ENCODE peak calls at places on chromosomes 13 and 19, in ten cellular contexts. One of them, this sample, is unnamed.

GRCh38 chr19:52662631-52663030 is 24.5 kb upstream of the ZNF83 start:
- DNase-seq in AG09319: no peak
- DNase-seq in mucosa of descending colon: no peak
- DNase-seq in tibial nerve: no peak
- DNase-seq in foreskin keratinocyte: peak
- DNase-seq in astrocyte of the cerebellum: no peak
- DNase-seq in breast epithelium: no peak
- DNase-seq in mammary epithelial cell: peak
- DNase-seq in dorsolateral prefrontal cortex: no peak
- DNase-seq in cardiac fibroblast: no peak
- DNase-seq in this sample: peak

GRCh38 chr13:71814806-71815205 is 52.2 kb downstream of the DACH1 start:
- DNase-seq in mammary epithelial cell: no peak
- DNase-seq in AG09319: no peak
- DNase-seq in tibial nerve: no peak
- DNase-seq in foreskin keratinocyte: no peak
- DNase-seq in cardiac fibroblast: no peak
- DNase-seq in mucosa of descending colon: no peak
- DNase-seq in dorsolateral prefrontal cortex: no peak
- DNase-seq in astrocyte of the cerebellum: no peak
- DNase-seq in breast epithelium: no peak
- DNase-seq in this sample: no peak

GRCh38 chr13:85313761-85314503 is 485.3 kb downstream of the SLITRK6 start:
- DNase-seq in AG09319: peak
- DNase-seq in cardiac fibroblast: peak
- DNase-seq in dorsolateral prefrontal cortex: no peak
- DNase-seq in mammary epithelial cell: peak
- DNase-seq in astrocyte of the cerebellum: peak
- DNase-seq in breast epithelium: no peak
- DNase-seq in tibial nerve: no peak
- DNase-seq in foreskin keratinocyte: peak
- DNase-seq in mucosa of descending colon: no peak
- DNase-seq in this sample: peak

GRCh38 chr13:65387743-65388347 is 1842.3 kb downstream of the PCDH9 start:
- DNase-seq in AG09319: no peak
- DNase-seq in cardiac fibroblast: no peak
- DNase-seq in tibial nerve: no peak
- DNase-seq in dorsolateral prefrontal cortex: no peak
- DNase-seq in foreskin keratinocyte: no peak
- DNase-seq in mucosa of descending colon: no peak
- DNase-seq in astrocyte of the cerebellum: no peak
- DNase-seq in breast epithelium: no peak
- DNase-seq in mammary epithelial cell: no peak
- DNase-seq in this sample: no peak

GRCh38 chr19:5988520-5989387 is 10.8 kb upstream of the RANBP3 start:
- DNase-seq in mammary epithelial cell: no peak
- DNase-seq in mucosa of descending colon: no peak
- DNase-seq in cardiac fibroblast: no peak
- DNase-seq in foreskin keratinocyte: no peak
- DNase-seq in tibial nerve: no peak
- DNase-seq in astrocyte of the cerebellum: no peak
- DNase-seq in AG09319: no peak
- DNase-seq in dorsolateral prefrontal cortex: no peak
- DNase-seq in breast epithelium: no peak
- DNase-seq in this sample: no peak

GRCh38 chr19:16472992-16473391 is 1.2 kb upstream of the EPS15L1 start:
- DNase-seq in dorsolateral prefrontal cortex: no peak
- DNase-seq in AG09319: no peak
- DNase-seq in foreskin keratinocyte: no peak
- DNase-seq in cardiac fibroblast: no peak
- DNase-seq in breast epithelium: no peak
- DNase-seq in tibial nerve: no peak
- DNase-seq in mucosa of descending colon: no peak
- DNase-seq in mammary epithelial cell: no peak
- DNase-seq in astrocyte of the cerebellum: no peak
- DNase-seq in this sample: no peak

GRCh38 chr19:13207237-13208130 is 57.3 kb downstream of the IER2 start:
- DNase-seq in AG09319: peak
- DNase-seq in astrocyte of the cerebellum: no peak
- DNase-seq in mucosa of descending colon: peak
- DNase-seq in mammary epithelial cell: no peak
- DNase-seq in cardiac fibroblast: peak
- DNase-seq in foreskin keratinocyte: no peak
- DNase-seq in tibial nerve: no peak
- DNase-seq in dorsolateral prefrontal cortex: no peak
- DNase-seq in breast epithelium: no peak
- DNase-seq in this sample: no peak

GRCh38 chr13:50203256-50204083 is 188.2 kb downstream of the KCNRG start:
- DNase-seq in mammary epithelial cell: no peak
- DNase-seq in mucosa of descending colon: no peak
- DNase-seq in cardiac fibroblast: no peak
- DNase-seq in dorsolateral prefrontal cortex: no peak
- DNase-seq in breast epithelium: no peak
- DNase-seq in astrocyte of the cerebellum: no peak
- DNase-seq in foreskin keratinocyte: no peak
- DNase-seq in AG09319: no peak
- DNase-seq in tibial nerve: no peak
- DNase-seq in this sample: no peak

GRCh38 chr19:50268046-50268445 is 61.1 kb downstream of the KCNC3 start:
- DNase-seq in cardiac fibroblast: no peak
- DNase-seq in breast epithelium: no peak
- DNase-seq in AG09319: no peak
- DNase-seq in mammary epithelial cell: no peak
- DNase-seq in foreskin keratinocyte: no peak
- DNase-seq in tibial nerve: no peak
- DNase-seq in astrocyte of the cerebellum: no peak
- DNase-seq in mucosa of descending colon: no peak
- DNase-seq in dorsolateral prefrontal cortex: no peak
- DNase-seq in this sample: no peak

GRCh38 chr19:10419200-10419645 is 1.1 kb upstream of the PDE4A start:
- DNase-seq in AG09319: no peak
- DNase-seq in breast epithelium: no peak
- DNase-seq in mammary epithelial cell: no peak
- DNase-seq in astrocyte of the cerebellum: no peak
- DNase-seq in dorsolateral prefrontal cortex: no peak
- DNase-seq in mucosa of descending colon: no peak
- DNase-seq in foreskin keratinocyte: no peak
- DNase-seq in tibial nerve: no peak
- DNase-seq in cardiac fibroblast: no peak
- DNase-seq in this sample: no peak

GRCh38 chr13:71255633-71256032 is 611.4 kb downstream of the DACH1 start:
- DNase-seq in mucosa of descending colon: no peak
- DNase-seq in dorsolateral prefrontal cortex: no peak
- DNase-seq in tibial nerve: no peak
- DNase-seq in mammary epithelial cell: no peak
- DNase-seq in cardiac fibroblast: peak
- DNase-seq in foreskin keratinocyte: peak
- DNase-seq in breast epithelium: no peak
- DNase-seq in astrocyte of the cerebellum: no peak
- DNase-seq in AG09319: no peak
- DNase-seq in this sample: peak

DNA sequence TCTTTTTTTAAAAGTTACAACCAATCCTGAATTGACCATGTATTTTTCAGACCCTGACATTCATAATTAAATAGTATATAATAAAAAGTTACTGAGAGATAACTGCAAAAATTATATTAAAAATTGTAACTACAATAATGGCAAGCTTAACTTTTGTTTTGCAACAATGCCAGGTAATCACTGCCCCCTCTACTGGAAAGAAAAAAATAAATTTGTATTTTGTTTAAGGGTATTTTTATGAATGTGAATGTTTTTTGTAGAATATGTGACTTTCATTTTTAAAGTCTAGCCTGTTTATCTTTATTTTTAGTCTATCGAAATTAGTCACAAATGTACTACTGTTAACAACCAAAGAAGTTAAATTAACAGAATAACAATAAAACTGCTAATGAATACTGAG is 21.7 kb downstream of the MRPS31 start:
- DNase-seq in dorsolateral prefrontal cortex: no peak
- DNase-seq in mucosa of descending colon: no peak
- DNase-seq in foreskin keratinocyte: no peak
- DNase-seq in AG09319: no peak
- DNase-seq in breast epithelium: no peak
- DNase-seq in mammary epithelial cell: no peak
- DNase-seq in cardiac fibroblast: peak
- DNase-seq in tibial nerve: no peak
- DNase-seq in astrocyte of the cerebellum: no peak
- DNase-seq in this sample: no peak
- TF ChIP-seq CTCF in dorsolateral prefrontal cortex: no peak
- TF ChIP-seq CTCF in mucosa of descending colon: no peak
- TF ChIP-seq CTCF in foreskin keratinocyte: peak
- TF ChIP-seq CTCF in AG09319: no peak
- TF ChIP-seq CTCF in breast epithelium: no peak
- TF ChIP-seq CTCF in mammary epithelial cell: no peak
- TF ChIP-seq CTCF in cardiac fibroblast: no peak
- TF ChIP-seq CTCF in tibial nerve: no peak
- TF ChIP-seq CTCF in astrocyte of the cerebellum: no peak
- TF ChIP-seq CTCF in this sample: no peak

DNA sequence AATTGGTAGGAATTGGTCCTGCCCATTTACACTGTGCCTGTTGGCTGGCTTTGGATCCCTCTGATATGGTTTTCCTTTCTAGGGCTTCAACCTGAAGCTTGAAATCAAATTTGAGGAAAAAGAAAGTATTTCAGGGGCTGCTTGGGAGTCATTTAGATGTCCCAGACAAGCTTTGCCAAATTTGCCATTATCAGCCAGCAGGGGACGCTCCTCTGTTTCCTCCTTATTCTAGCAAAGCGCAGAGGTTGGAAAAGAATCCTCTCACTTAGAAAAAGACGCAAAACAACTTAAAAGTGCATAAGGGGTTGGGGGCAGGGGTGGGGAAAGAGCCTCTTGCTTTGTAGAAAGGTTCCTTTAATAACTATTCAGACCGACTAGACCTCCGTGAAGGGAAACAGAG is 1211.1 kb upstream of the PCDH20 start:
- DNase-seq in tibial nerve: no peak
- DNase-seq in dorsolateral prefrontal cortex: no peak
- DNase-seq in mammary epithelial cell: no peak
- DNase-seq in astrocyte of the cerebellum: no peak
- DNase-seq in AG09319: no peak
- DNase-seq in foreskin keratinocyte: no peak
- DNase-seq in mucosa of descending colon: no peak
- DNase-seq in breast epithelium: no peak
- DNase-seq in cardiac fibroblast: no peak
- DNase-seq in this sample: no peak
- TF ChIP-seq CTCF in tibial nerve: no peak
- TF ChIP-seq CTCF in dorsolateral prefrontal cortex: no peak
- TF ChIP-seq CTCF in mammary epithelial cell: no peak
- TF ChIP-seq CTCF in astrocyte of the cerebellum: no peak
- TF ChIP-seq CTCF in AG09319: no peak
- TF ChIP-seq CTCF in foreskin keratinocyte: no peak
- TF ChIP-seq CTCF in mucosa of descending colon: no peak
- TF ChIP-seq CTCF in breast epithelium: no peak
- TF ChIP-seq CTCF in cardiac fibroblast: no peak
- TF ChIP-seq CTCF in this sample: no peak

GRCh38 chr13:110644892-110645521 is 29.7 kb downstream of the NAXD start:
- DNase-seq in mammary epithelial cell: peak
- DNase-seq in tibial nerve: no peak
- DNase-seq in AG09319: peak
- DNase-seq in astrocyte of the cerebellum: no peak
- DNase-seq in foreskin keratinocyte: peak
- DNase-seq in dorsolateral prefrontal cortex: peak
- DNase-seq in cardiac fibroblast: peak
- DNase-seq in breast epithelium: peak
- DNase-seq in mucosa of descending colon: peak
- DNase-seq in this sample: peak
- TF ChIP-seq CTCF in mammary epithelial cell: no peak
- TF ChIP-seq CTCF in tibial nerve: peak
- TF ChIP-seq CTCF in AG09319: no peak
- TF ChIP-seq CTCF in astrocyte of the cerebellum: peak
- TF ChIP-seq CTCF in foreskin keratinocyte: peak
- TF ChIP-seq CTCF in dorsolateral prefrontal cortex: peak
- TF ChIP-seq CTCF in cardiac fibroblast: peak
- TF ChIP-seq CTCF in breast epithelium: no peak
- TF ChIP-seq CTCF in mucosa of descending colon: peak
- TF ChIP-seq CTCF in this sample: peak

GRCh38 chr13:49100637-49101570 is 119.2 kb upstream of the MLNR start:
- DNase-seq in mucosa of descending colon: no peak
- DNase-seq in dorsolateral prefrontal cortex: no peak
- DNase-seq in AG09319: no peak
- DNase-seq in foreskin keratinocyte: no peak
- DNase-seq in breast epithelium: no peak
- DNase-seq in tibial nerve: no peak
- DNase-seq in cardiac fibroblast: no peak
- DNase-seq in astrocyte of the cerebellum: no peak
- DNase-seq in mammary epithelial cell: no peak
- DNase-seq in this sample: no peak

GRCh38 chr13:49097374-49097773 is 121.7 kb downstream of the FNDC3A start:
- DNase-seq in mucosa of descending colon: no peak
- DNase-seq in foreskin keratinocyte: peak
- DNase-seq in astrocyte of the cerebellum: no peak
- DNase-seq in mammary epithelial cell: peak
- DNase-seq in breast epithelium: no peak
- DNase-seq in dorsolateral prefrontal cortex: no peak
- DNase-seq in cardiac fibroblast: peak
- DNase-seq in tibial nerve: no peak
- DNase-seq in AG09319: peak
- DNase-seq in this sample: peak

GRCh38 chr13:49099513-49099877 is 120.6 kb upstream of the MLNR start:
- DNase-seq in cardiac fibroblast: no peak
- DNase-seq in foreskin keratinocyte: no peak
- DNase-seq in AG09319: no peak
- DNase-seq in tibial nerve: no peak
- DNase-seq in mammary epithelial cell: no peak
- DNase-seq in astrocyte of the cerebellum: no peak
- DNase-seq in breast epithelium: no peak
- DNase-seq in dorsolateral prefrontal cortex: no peak
- DNase-seq in mucosa of descending colon: no peak
- DNase-seq in this sample: no peak

GRCh38 chr13:49098198-49098597 is 121.9 kb upstream of the MLNR start:
- DNase-seq in dorsolateral prefrontal cortex: no peak
- DNase-seq in cardiac fibroblast: peak
- DNase-seq in mucosa of descending colon: no peak
- DNase-seq in AG09319: peak
- DNase-seq in mammary epithelial cell: peak
- DNase-seq in tibial nerve: no peak
- DNase-seq in foreskin keratinocyte: peak
- DNase-seq in astrocyte of the cerebellum: peak
- DNase-seq in breast epithelium: no peak
- DNase-seq in this sample: peak

DNA sequence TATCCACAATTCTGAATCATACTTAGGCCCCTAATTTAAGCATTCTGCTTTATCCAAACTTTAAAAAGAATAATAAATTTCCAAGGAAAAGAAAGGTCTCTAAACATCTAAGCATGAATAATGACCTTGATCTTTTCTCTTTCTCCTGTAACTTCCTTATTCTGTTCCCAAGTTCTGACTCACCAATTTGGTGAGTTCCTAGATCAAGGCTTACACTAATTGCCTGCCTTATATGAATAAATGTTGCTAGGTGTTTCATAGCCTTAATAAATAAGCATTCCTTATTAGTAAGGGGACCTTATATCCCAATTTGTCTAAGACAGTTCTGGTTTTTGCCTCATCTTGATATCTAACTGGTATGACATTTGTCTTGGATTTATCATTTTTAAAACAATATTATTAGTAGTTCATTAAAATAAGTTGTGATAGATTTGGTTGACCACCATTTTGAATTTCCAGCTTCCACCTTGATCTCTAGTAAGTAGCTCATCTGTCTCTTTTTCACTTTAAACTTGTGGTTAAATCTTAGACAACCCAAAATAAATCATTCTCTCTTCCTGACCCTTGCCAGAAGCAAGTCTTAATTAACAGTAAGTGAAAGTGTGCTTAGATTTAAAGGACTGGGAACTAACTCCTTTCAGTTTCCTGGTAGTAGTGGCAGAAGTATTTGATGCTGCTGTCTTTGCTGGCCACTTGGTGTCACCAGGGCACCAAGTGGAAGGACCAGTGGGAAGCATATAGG is 121.2 kb upstream of the MLNR start:
- DNase-seq in AG09319: no peak
- DNase-seq in mammary epithelial cell: no peak
- DNase-seq in astrocyte of the cerebellum: no peak
- DNase-seq in breast epithelium: no peak
- DNase-seq in tibial nerve: no peak
- DNase-seq in dorsolateral prefrontal cortex: no peak
- DNase-seq in foreskin keratinocyte: no peak
- DNase-seq in mucosa of descending colon: no peak
- DNase-seq in cardiac fibroblast: peak
- DNase-seq in this sample: peak
- TF ChIP-seq CTCF in AG09319: peak
- TF ChIP-seq CTCF in mammary epithelial cell: peak
- TF ChIP-seq CTCF in astrocyte of the cerebellum: peak
- TF ChIP-seq CTCF in breast epithelium: no peak
- TF ChIP-seq CTCF in tibial nerve: no peak
- TF ChIP-seq CTCF in dorsolateral prefrontal cortex: peak
- TF ChIP-seq CTCF in foreskin keratinocyte: peak
- TF ChIP-seq CTCF in mucosa of descending colon: no peak
- TF ChIP-seq CTCF in cardiac fibroblast: peak
- TF ChIP-seq CTCF in this sample: peak